ENCODE peak calls at places on chromosomes 11 and 22, in seven cellular contexts. R is heart left ventricle, I is body of pancreas, C is psoas muscle, L is heart right ventricle, Z is astrocyte, D is osteoblast. V is an unnamed sample.

GRCh38 chr11:62124186-62125113 is 639 bp downstream of the INCENP start:
- DNase-seq in Z (peak; percentile 37), I (peak; percentile 40), D (peak; percentile 83), R (peak; percentile 37), L (no peak), C (peak; percentile 40), V (no peak)

GRCh38 chr11:35112846-35113105 is 26.2 kb upstream of the CD44 start:
- DNase-seq in C (no peak), D (peak; percentile 45), Z (no peak), L (no peak), I (no peak), R (no peak), V (no peak)

GRCh38 chr11:14892036-14892556 is at the start of gene CYP2R1:
- DNase-seq in Z (peak; percentile 97), R (peak; percentile 95), L (peak; percentile 94), D (peak; percentile 98), C (peak; percentile 94), I (peak; percentile 97), V (peak; percentile 98)

GRCh38 chr22:19179472-19180048 is 1.0 kb upstream of the SLC25A1 start:
- DNase-seq in L (peak; percentile 70), C (peak; percentile 78), R (peak; percentile 76), Z (peak; percentile 72), D (peak; percentile 98), I (peak; percentile 87), V (peak; percentile 84)

GRCh38 chr11:35511666-35512065 is 13.8 kb downstream of the PAMR1 start:
- DNase-seq in Z (peak; percentile 86), C (no peak), I (peak; percentile 11), L (no peak), D (peak; percentile 85), R (no peak), V (peak; percentile 44)

GRCh38 chr11:18527512-18527911 is 770 bp upstream of the TSG101 start:
- DNase-seq in Z (peak; percentile 18), C (no peak), I (no peak), D (peak; percentile 65), L (no peak), R (no peak), V (no peak)

GRCh38 chr11:66725646-66726045 is 3.4 kb downstream of the SPTBN2 start:
- DNase-seq in R (no peak), I (no peak), L (no peak), D (no peak), Z (peak; percentile 44), C (no peak), V (no peak)

GRCh38 chr11:67251841-67252240 is 14.4 kb upstream of the GRK2 start:
- DNase-seq in D (no peak), C (no peak), L (no peak), I (no peak), Z (no peak), R (no peak), V (no peak)

GRCh38 chr11:85698195-85698594 is 12.2 kb upstream of the CCDC89 start:
- DNase-seq in D (no peak), I (no peak), C (no peak), L (no peak), Z (no peak), R (no peak), V (no peak)

GRCh38 chr22:30591191-30591587 is 521 bp downstream of the PES1 start:
- DNase-seq in L (no peak), I (no peak), D (peak; percentile 55), C (no peak), Z (peak; percentile 51), R (no peak), V (no peak)

GRCh38 chr11:62599069-62599696 is 2.5 kb downstream of the MTA2 start:
- DNase-seq in R (peak; percentile 95), D (peak; percentile 100), C (peak; percentile 95), L (peak; percentile 89), I (peak; percentile 93), Z (peak; percentile 97), V (peak; percentile 98)

GRCh38 chr22:41939981-41940852 is 6.7 kb downstream of the CENPM start:
- DNase-seq in I (peak; percentile 53), L (no peak), D (no peak), Z (no peak), R (no peak), C (no peak), V (no peak)

GRCh38 chr11:77699425-77699824 is 61.8 kb upstream of the CLNS1A start:
- DNase-seq in D (no peak), C (no peak), Z (no peak), R (no peak), L (no peak), I (no peak), V (no peak)

GRCh38 chr22:24331468-24332440 is 61.1 kb downstream of the SPECC1L start:
- DNase-seq in Z (peak; percentile 35), D (no peak), L (no peak), C (no peak), R (no peak), I (no peak), V (no peak)

GRCh38 chr11:32312865-32313403 is 122.4 kb downstream of the WT1 start:
- DNase-seq in I (peak; percentile 31), R (no peak), D (peak; percentile 82), L (no peak), Z (peak; percentile 30), C (no peak), V (peak; percentile 79)

GRCh38 chr11:99423435-99423983 is 402.8 kb downstream of the CNTN5 start:
- DNase-seq in R (no peak), L (no peak), D (no peak), I (no peak), Z (no peak), C (no peak), V (no peak)

GRCh38 chr11:27443746-27444465 is 28.7 kb downstream of the LGR4 start:
- DNase-seq in C (no peak), Z (no peak), R (no peak), L (no peak), I (no peak), D (no peak), V (no peak)

GRCh38 chr22:28885939-28886338 is 2.6 kb downstream of the ZNRF3 start:
- DNase-seq in I (no peak), R (no peak), L (no peak), Z (no peak), D (no peak), C (no peak), V (no peak)

GRCh38 chr11:117445097-117445658 is 117.5 kb downstream of the CEP164 start:
- DNase-seq in I (no peak), L (no peak), Z (no peak), R (no peak), C (no peak), D (peak; percentile 59), V (no peak)

GRCh38 chr22:12601870-12602779 is 2925.9 kb upstream of the OR11H1 start:
- DNase-seq in L (peak; percentile 17), Z (no peak), D (no peak), R (peak; percentile 28), C (no peak), I (no peak), V (no peak)

GRCh38 chr22:36052505-36052941 is 23.9 kb upstream of the RBFOX2 start:
- DNase-seq in I (peak; percentile 14), R (no peak), Z (peak; percentile 67), L (no peak), C (no peak), D (peak; percentile 82), V (no peak)

GRCh38 chr11:3109921-3110706 is 52.9 kb upstream of the CARS1 start:
- DNase-seq in R (peak; percentile 38), C (peak; percentile 46), I (peak; percentile 42), L (peak; percentile 45), Z (no peak), D (peak; percentile 92), V (no peak)

GRCh38 chr11:131580466-131580865 is 210.1 kb downstream of the NTM start:
- DNase-seq in Z (peak; percentile 87), C (no peak), I (no peak), L (no peak), R (no peak), D (no peak), V (no peak)

GRCh38 chr11:72081856-72082255 is 1.2 kb downstream of the LRRC51 start:
- DNase-seq in L (no peak), C (no peak), R (no peak), Z (no peak), I (no peak), D (no peak), V (no peak)

GRCh38 chr11:72085836-72086475 is 5.3 kb downstream of the LRRC51 start:
- DNase-seq in D (no peak), Z (no peak), I (no peak), L (no peak), C (no peak), R (no peak), V (no peak)

GRCh38 chr11:72083414-72083813 is 2.8 kb downstream of the LRRC51 start:
- DNase-seq in C (no peak), D (no peak), L (no peak), R (no peak), Z (no peak), I (no peak), V (no peak)

GRCh38 chr11:72084076-72084475 is 3.4 kb downstream of the LRRC51 start:
- DNase-seq in Z (no peak), R (no peak), D (no peak), I (no peak), C (no peak), L (no peak), V (no peak)

GRCh38 chr11:72084960-72085359 is 4.3 kb downstream of the LRRC51 start:
- DNase-seq in I (no peak), R (no peak), C (no peak), Z (no peak), D (no peak), L (no peak), V (no peak)
- TF ChIP-seq CTCF in I (no peak), R (no peak), C (no peak), Z (no peak), D (no peak), L (no peak), V (no peak)

GRCh38 chr11:47590026-47590861 is 3.8 kb downstream of the FAM180B start:
- DNase-seq in L (peak; percentile 39), D (peak; percentile 83), I (no peak), C (no peak), Z (no peak), R (no peak), V (no peak)
- H3K4me3 ChIP-seq in L (peak overlapping the region; percentile 17), D (peak overlapping the region; percentile 42), I (no peak overlapping the region), C (peak overlapping the region; percentile 53), Z (peak overlapping the region; percentile 39), R (peak overlapping the region; percentile 50), V (no peak overlapping the region)

GRCh38 chr11:44611088-44611487 is 45.6 kb downstream of the CD82 start:
- DNase-seq in R (no peak), I (no peak), L (no peak), C (no peak), Z (no peak), D (peak; percentile 62), V (peak; percentile 28)
- H3K4me1 ChIP-seq in R (peaks cover 48% of the 10 kb centered on the region), I (no peaks in the 10 kb centered on the region), L (peaks cover 71% of the 10 kb centered on the region), C (peaks cover 13% of the 10 kb centered on the region), Z (no peaks in the 10 kb centered on the region), D (peaks cover 28% of the 10 kb centered on the region), V (no peaks in the 10 kb centered on the region)

DNA sequence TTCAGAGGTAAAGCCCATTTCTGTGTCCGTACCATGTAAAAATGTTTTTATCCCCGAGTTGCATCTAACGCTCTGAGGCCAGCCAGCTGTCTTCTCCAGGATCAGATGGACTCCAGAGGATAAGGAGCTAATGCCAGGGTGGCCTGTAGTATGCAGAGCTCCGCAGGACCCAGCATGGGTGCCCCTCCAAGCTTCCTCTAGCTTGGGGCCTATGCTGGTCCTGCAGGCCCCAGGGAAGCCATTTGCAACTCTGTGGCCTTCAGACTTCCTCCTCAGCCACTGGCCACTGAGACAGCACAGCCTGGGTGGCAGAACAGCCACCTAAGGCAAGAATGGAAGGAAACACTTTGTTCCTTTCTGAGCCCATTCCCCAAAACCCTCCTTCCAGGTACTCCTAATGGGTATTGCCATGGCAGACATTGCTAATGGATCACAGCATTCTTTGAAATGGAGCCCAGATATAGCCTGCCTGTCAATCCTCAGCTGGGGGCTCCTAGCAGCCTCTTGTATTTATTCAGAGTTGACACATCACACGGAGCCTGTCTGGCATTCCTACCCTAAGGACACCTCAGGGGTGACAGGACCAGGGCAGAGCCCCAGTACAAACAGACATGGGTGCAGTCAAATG is 4.7 kb downstream of the ADA2 start:
- DNase-seq in R (no peak), C (no peak), L (no peak), Z (no peak), I (no peak), D (peak; percentile 58), V (no peak)
- TF ChIP-seq CTCF in R (no peak), C (no peak), L (no peak), Z (no peak), I (no peak), D (no peak), V (no peak)